ENCODE peak calls at places on chromosomes 4 and X, in ten cellular contexts. One of them, this sample, is unnamed.

GRCh38 chrX:39730671-39731389 is 366.9 kb downstream of the BCOR start:
- DNase-seq in stimulated activated naive CD4-positive, alpha-beta T cell: peak; percentile 18
- DNase-seq in activated CD8-positive, alpha-beta T cell treated with anti-CD3 and anti-CD28 coated beads for 36 hours: peak; percentile 70
- DNase-seq in neuronal stem cell: peak; percentile 21
- DNase-seq in epithelial cell of proximal tubule: no peak
- DNase-seq in HuH-7.5: peak; percentile 43
- DNase-seq in germinal center: peak; percentile 46
- DNase-seq in activated naive CD8-positive, alpha-beta T cell treated with anti-CD3 and anti-CD28 coated beads, Interleukin-2, amount 50 U/mL, for 24 hours: peak; percentile 59
- DNase-seq in AG08396: peak; percentile 82
- DNase-seq in iPS DF 6.9: peak; percentile 35
- DNase-seq in this sample: peak; percentile 86

GRCh38 chr4:128311659-128312392 is 24.2 kb upstream of the PGRMC2 start:
- DNase-seq in stimulated activated naive CD4-positive, alpha-beta T cell: no peak
- DNase-seq in activated CD8-positive, alpha-beta T cell treated with anti-CD3 and anti-CD28 coated beads for 36 hours: no peak
- DNase-seq in neuronal stem cell: no peak
- DNase-seq in epithelial cell of proximal tubule: no peak
- DNase-seq in HuH-7.5: no peak
- DNase-seq in germinal center: no peak
- DNase-seq in activated naive CD8-positive, alpha-beta T cell treated with anti-CD3 and anti-CD28 coated beads, Interleukin-2, amount 50 U/mL, for 24 hours: no peak
- DNase-seq in AG08396: no peak
- DNase-seq in iPS DF 6.9: no peak
- DNase-seq in this sample: no peak

GRCh38 chrX:74371823-74372222 is 49.5 kb upstream of the SLC16A2 start:
- DNase-seq in stimulated activated naive CD4-positive, alpha-beta T cell: no peak
- DNase-seq in activated CD8-positive, alpha-beta T cell treated with anti-CD3 and anti-CD28 coated beads for 36 hours: no peak
- DNase-seq in neuronal stem cell: no peak
- DNase-seq in epithelial cell of proximal tubule: no peak
- DNase-seq in HuH-7.5: no peak
- DNase-seq in germinal center: no peak
- DNase-seq in activated naive CD8-positive, alpha-beta T cell treated with anti-CD3 and anti-CD28 coated beads, Interleukin-2, amount 50 U/mL, for 24 hours: no peak
- DNase-seq in AG08396: no peak
- DNase-seq in iPS DF 6.9: no peak
- DNase-seq in this sample: no peak

GRCh38 chrX:49041683-49042529 is 1.3 kb downstream of the TFE3 start:
- DNase-seq in stimulated activated naive CD4-positive, alpha-beta T cell: no peak
- DNase-seq in activated CD8-positive, alpha-beta T cell treated with anti-CD3 and anti-CD28 coated beads for 36 hours: no peak
- DNase-seq in neuronal stem cell: no peak
- DNase-seq in epithelial cell of proximal tubule: no peak
- DNase-seq in HuH-7.5: no peak
- DNase-seq in germinal center: no peak
- DNase-seq in activated naive CD8-positive, alpha-beta T cell treated with anti-CD3 and anti-CD28 coated beads, Interleukin-2, amount 50 U/mL, for 24 hours: no peak
- DNase-seq in AG08396: no peak
- DNase-seq in iPS DF 6.9: no peak
- DNase-seq in this sample: peak; percentile 49

GRCh38 chr4:149972407-149972806 is 105.8 kb upstream of the DCLK2 start:
- DNase-seq in stimulated activated naive CD4-positive, alpha-beta T cell: no peak
- DNase-seq in activated CD8-positive, alpha-beta T cell treated with anti-CD3 and anti-CD28 coated beads for 36 hours: no peak
- DNase-seq in neuronal stem cell: no peak
- DNase-seq in epithelial cell of proximal tubule: no peak
- DNase-seq in HuH-7.5: no peak
- DNase-seq in germinal center: no peak
- DNase-seq in activated naive CD8-positive, alpha-beta T cell treated with anti-CD3 and anti-CD28 coated beads, Interleukin-2, amount 50 U/mL, for 24 hours: no peak
- DNase-seq in AG08396: no peak
- DNase-seq in iPS DF 6.9: no peak
- DNase-seq in this sample: no peak

GRCh38 chrX:20067709-20068315 is 48.9 kb downstream of the MAP7D2 start:
- DNase-seq in stimulated activated naive CD4-positive, alpha-beta T cell: no peak
- DNase-seq in activated CD8-positive, alpha-beta T cell treated with anti-CD3 and anti-CD28 coated beads for 36 hours: no peak
- DNase-seq in neuronal stem cell: peak; percentile 9
- DNase-seq in epithelial cell of proximal tubule: peak; percentile 54
- DNase-seq in HuH-7.5: no peak
- DNase-seq in germinal center: peak; percentile 3
- DNase-seq in activated naive CD8-positive, alpha-beta T cell treated with anti-CD3 and anti-CD28 coated beads, Interleukin-2, amount 50 U/mL, for 24 hours: no peak
- DNase-seq in AG08396: peak; percentile 81
- DNase-seq in iPS DF 6.9: no peak
- DNase-seq in this sample: peak; percentile 70

GRCh38 chrX:107574054-107574683 is 54.1 kb upstream of the PRPS1 start:
- DNase-seq in stimulated activated naive CD4-positive, alpha-beta T cell: no peak
- DNase-seq in activated CD8-positive, alpha-beta T cell treated with anti-CD3 and anti-CD28 coated beads for 36 hours: no peak
- DNase-seq in neuronal stem cell: no peak
- DNase-seq in epithelial cell of proximal tubule: no peak
- DNase-seq in HuH-7.5: no peak
- DNase-seq in germinal center: no peak
- DNase-seq in activated naive CD8-positive, alpha-beta T cell treated with anti-CD3 and anti-CD28 coated beads, Interleukin-2, amount 50 U/mL, for 24 hours: no peak
- DNase-seq in AG08396: no peak
- DNase-seq in iPS DF 6.9: no peak
- DNase-seq in this sample: no peak

GRCh38 chr4:23232987-23233386 is 540.2 kb downstream of the GBA3 start:
- DNase-seq in stimulated activated naive CD4-positive, alpha-beta T cell: no peak
- DNase-seq in activated CD8-positive, alpha-beta T cell treated with anti-CD3 and anti-CD28 coated beads for 36 hours: no peak
- DNase-seq in neuronal stem cell: no peak
- DNase-seq in epithelial cell of proximal tubule: no peak
- DNase-seq in HuH-7.5: no peak
- DNase-seq in germinal center: no peak
- DNase-seq in activated naive CD8-positive, alpha-beta T cell treated with anti-CD3 and anti-CD28 coated beads, Interleukin-2, amount 50 U/mL, for 24 hours: no peak
- DNase-seq in AG08396: no peak
- DNase-seq in iPS DF 6.9: no peak
- DNase-seq in this sample: no peak

GRCh38 chr4:6928067-6928466 is 18.4 kb downstream of the TBC1D14 start:
- DNase-seq in stimulated activated naive CD4-positive, alpha-beta T cell: no peak
- DNase-seq in activated CD8-positive, alpha-beta T cell treated with anti-CD3 and anti-CD28 coated beads for 36 hours: no peak
- DNase-seq in neuronal stem cell: no peak
- DNase-seq in epithelial cell of proximal tubule: no peak
- DNase-seq in HuH-7.5: no peak
- DNase-seq in germinal center: no peak
- DNase-seq in activated naive CD8-positive, alpha-beta T cell treated with anti-CD3 and anti-CD28 coated beads, Interleukin-2, amount 50 U/mL, for 24 hours: no peak
- DNase-seq in AG08396: no peak
- DNase-seq in iPS DF 6.9: no peak
- DNase-seq in this sample: no peak

GRCh38 chrX:48899078-48899410 is 1.3 kb downstream of the PQBP1 start:
- DNase-seq in stimulated activated naive CD4-positive, alpha-beta T cell: no peak
- DNase-seq in activated CD8-positive, alpha-beta T cell treated with anti-CD3 and anti-CD28 coated beads for 36 hours: no peak
- DNase-seq in neuronal stem cell: no peak
- DNase-seq in epithelial cell of proximal tubule: no peak
- DNase-seq in HuH-7.5: no peak
- DNase-seq in germinal center: no peak
- DNase-seq in activated naive CD8-positive, alpha-beta T cell treated with anti-CD3 and anti-CD28 coated beads, Interleukin-2, amount 50 U/mL, for 24 hours: no peak
- DNase-seq in AG08396: no peak
- DNase-seq in iPS DF 6.9: no peak
- DNase-seq in this sample: no peak

GRCh38 chrX:11040976-11041375 is 70.2 kb upstream of the HCCS start:
- DNase-seq in stimulated activated naive CD4-positive, alpha-beta T cell: no peak
- DNase-seq in activated CD8-positive, alpha-beta T cell treated with anti-CD3 and anti-CD28 coated beads for 36 hours: no peak
- DNase-seq in neuronal stem cell: no peak
- DNase-seq in epithelial cell of proximal tubule: no peak
- DNase-seq in HuH-7.5: no peak
- DNase-seq in germinal center: no peak
- DNase-seq in activated naive CD8-positive, alpha-beta T cell treated with anti-CD3 and anti-CD28 coated beads, Interleukin-2, amount 50 U/mL, for 24 hours: no peak
- DNase-seq in AG08396: no peak
- DNase-seq in iPS DF 6.9: no peak
- DNase-seq in this sample: no peak

GRCh38 chr4:183887351-183887750 is 17.8 kb upstream of the STOX2 start:
- DNase-seq in stimulated activated naive CD4-positive, alpha-beta T cell: no peak
- DNase-seq in activated CD8-positive, alpha-beta T cell treated with anti-CD3 and anti-CD28 coated beads for 36 hours: no peak
- DNase-seq in neuronal stem cell: no peak
- DNase-seq in epithelial cell of proximal tubule: no peak
- DNase-seq in HuH-7.5: no peak
- DNase-seq in germinal center: no peak
- DNase-seq in activated naive CD8-positive, alpha-beta T cell treated with anti-CD3 and anti-CD28 coated beads, Interleukin-2, amount 50 U/mL, for 24 hours: no peak
- DNase-seq in AG08396: no peak
- DNase-seq in iPS DF 6.9: no peak
- DNase-seq in this sample: no peak

GRCh38 chrX:96611619-96612362 is 72.9 kb upstream of the DIAPH2 start:
- DNase-seq in stimulated activated naive CD4-positive, alpha-beta T cell: no peak
- DNase-seq in activated CD8-positive, alpha-beta T cell treated with anti-CD3 and anti-CD28 coated beads for 36 hours: no peak
- DNase-seq in neuronal stem cell: no peak
- DNase-seq in epithelial cell of proximal tubule: no peak
- DNase-seq in HuH-7.5: no peak
- DNase-seq in germinal center: no peak
- DNase-seq in activated naive CD8-positive, alpha-beta T cell treated with anti-CD3 and anti-CD28 coated beads, Interleukin-2, amount 50 U/mL, for 24 hours: no peak
- DNase-seq in AG08396: peak; percentile 21
- DNase-seq in iPS DF 6.9: no peak
- DNase-seq in this sample: peak; percentile 9

GRCh38 chr4:7218686-7219085 is 26.3 kb downstream of the SORCS2 start:
- DNase-seq in stimulated activated naive CD4-positive, alpha-beta T cell: no peak
- DNase-seq in activated CD8-positive, alpha-beta T cell treated with anti-CD3 and anti-CD28 coated beads for 36 hours: no peak
- DNase-seq in neuronal stem cell: no peak
- DNase-seq in epithelial cell of proximal tubule: peak; percentile 45
- DNase-seq in HuH-7.5: no peak
- DNase-seq in germinal center: no peak
- DNase-seq in activated naive CD8-positive, alpha-beta T cell treated with anti-CD3 and anti-CD28 coated beads, Interleukin-2, amount 50 U/mL, for 24 hours: no peak
- DNase-seq in AG08396: no peak
- DNase-seq in iPS DF 6.9: no peak
- DNase-seq in this sample: no peak

GRCh38 chr4:146495277-146495676 is 26.5 kb downstream of the SLC10A7 start:
- DNase-seq in stimulated activated naive CD4-positive, alpha-beta T cell: no peak
- DNase-seq in activated CD8-positive, alpha-beta T cell treated with anti-CD3 and anti-CD28 coated beads for 36 hours: no peak
- DNase-seq in neuronal stem cell: no peak
- DNase-seq in epithelial cell of proximal tubule: no peak
- DNase-seq in HuH-7.5: no peak
- DNase-seq in germinal center: no peak
- DNase-seq in activated naive CD8-positive, alpha-beta T cell treated with anti-CD3 and anti-CD28 coated beads, Interleukin-2, amount 50 U/mL, for 24 hours: no peak
- DNase-seq in AG08396: no peak
- DNase-seq in iPS DF 6.9: no peak
- DNase-seq in this sample: no peak

GRCh38 chrX:118216488-118216887 is 99.9 kb upstream of the KLHL13 start:
- DNase-seq in stimulated activated naive CD4-positive, alpha-beta T cell: no peak
- DNase-seq in activated CD8-positive, alpha-beta T cell treated with anti-CD3 and anti-CD28 coated beads for 36 hours: no peak
- DNase-seq in neuronal stem cell: no peak
- DNase-seq in epithelial cell of proximal tubule: no peak
- DNase-seq in HuH-7.5: no peak
- DNase-seq in germinal center: no peak
- DNase-seq in activated naive CD8-positive, alpha-beta T cell treated with anti-CD3 and anti-CD28 coated beads, Interleukin-2, amount 50 U/mL, for 24 hours: no peak
- DNase-seq in AG08396: no peak
- DNase-seq in iPS DF 6.9: no peak
- DNase-seq in this sample: no peak

GRCh38 chr4:3031357-3032064 is 42.8 kb downstream of the HTT-AS start:
- DNase-seq in stimulated activated naive CD4-positive, alpha-beta T cell: no peak
- DNase-seq in activated CD8-positive, alpha-beta T cell treated with anti-CD3 and anti-CD28 coated beads for 36 hours: no peak
- DNase-seq in neuronal stem cell: no peak
- DNase-seq in epithelial cell of proximal tubule: no peak
- DNase-seq in HuH-7.5: no peak
- DNase-seq in germinal center: no peak
- DNase-seq in activated naive CD8-positive, alpha-beta T cell treated with anti-CD3 and anti-CD28 coated beads, Interleukin-2, amount 50 U/mL, for 24 hours: no peak
- DNase-seq in AG08396: no peak
- DNase-seq in iPS DF 6.9: no peak
- DNase-seq in this sample: peak; percentile 35

GRCh38 chr4:38673109-38673978 is 9.3 kb downstream of the KLF3 start:
- DNase-seq in stimulated activated naive CD4-positive, alpha-beta T cell: no peak
- DNase-seq in activated CD8-positive, alpha-beta T cell treated with anti-CD3 and anti-CD28 coated beads for 36 hours: no peak
- DNase-seq in neuronal stem cell: no peak
- DNase-seq in epithelial cell of proximal tubule: no peak
- DNase-seq in HuH-7.5: peak; percentile 36
- DNase-seq in germinal center: no peak
- DNase-seq in activated naive CD8-positive, alpha-beta T cell treated with anti-CD3 and anti-CD28 coated beads, Interleukin-2, amount 50 U/mL, for 24 hours: no peak
- DNase-seq in AG08396: peak; percentile 41
- DNase-seq in iPS DF 6.9: no peak
- DNase-seq in this sample: peak; percentile 50

GRCh38 chr4:178196751-178197150 is 754.5 kb upstream of the AGA start:
- DNase-seq in stimulated activated naive CD4-positive, alpha-beta T cell: no peak
- DNase-seq in activated CD8-positive, alpha-beta T cell treated with anti-CD3 and anti-CD28 coated beads for 36 hours: no peak
- DNase-seq in neuronal stem cell: no peak
- DNase-seq in epithelial cell of proximal tubule: no peak
- DNase-seq in HuH-7.5: no peak
- DNase-seq in germinal center: no peak
- DNase-seq in activated naive CD8-positive, alpha-beta T cell treated with anti-CD3 and anti-CD28 coated beads, Interleukin-2, amount 50 U/mL, for 24 hours: no peak
- DNase-seq in AG08396: no peak
- DNase-seq in iPS DF 6.9: no peak
- DNase-seq in this sample: no peak

GRCh38 chrX:148412006-148412405 is 88.4 kb upstream of the AFF2 start:
- DNase-seq in stimulated activated naive CD4-positive, alpha-beta T cell: no peak
- DNase-seq in activated CD8-positive, alpha-beta T cell treated with anti-CD3 and anti-CD28 coated beads for 36 hours: no peak
- DNase-seq in neuronal stem cell: no peak
- DNase-seq in epithelial cell of proximal tubule: no peak
- DNase-seq in HuH-7.5: no peak
- DNase-seq in germinal center: no peak
- DNase-seq in activated naive CD8-positive, alpha-beta T cell treated with anti-CD3 and anti-CD28 coated beads, Interleukin-2, amount 50 U/mL, for 24 hours: no peak
- DNase-seq in AG08396: no peak
- DNase-seq in iPS DF 6.9: no peak
- DNase-seq in this sample: no peak

GRCh38 chr4:112859456-112860184 is 189.8 kb upstream of the ANK2 start:
- DNase-seq in stimulated activated naive CD4-positive, alpha-beta T cell: no peak
- DNase-seq in activated CD8-positive, alpha-beta T cell treated with anti-CD3 and anti-CD28 coated beads for 36 hours: no peak
- DNase-seq in neuronal stem cell: no peak
- DNase-seq in epithelial cell of proximal tubule: no peak
- DNase-seq in HuH-7.5: no peak
- DNase-seq in germinal center: no peak
- DNase-seq in activated naive CD8-positive, alpha-beta T cell treated with anti-CD3 and anti-CD28 coated beads, Interleukin-2, amount 50 U/mL, for 24 hours: no peak
- DNase-seq in AG08396: no peak
- DNase-seq in iPS DF 6.9: no peak
- DNase-seq in this sample: no peak

GRCh38 chr4:142282870-142283431 is 563.1 kb downstream of the INPP4B start:
- DNase-seq in stimulated activated naive CD4-positive, alpha-beta T cell: peak; percentile 1
- DNase-seq in activated CD8-positive, alpha-beta T cell treated with anti-CD3 and anti-CD28 coated beads for 36 hours: peak; percentile 22
- DNase-seq in neuronal stem cell: peak; percentile 32
- DNase-seq in epithelial cell of proximal tubule: no peak
- DNase-seq in HuH-7.5: no peak
- DNase-seq in germinal center: no peak
- DNase-seq in activated naive CD8-positive, alpha-beta T cell treated with anti-CD3 and anti-CD28 coated beads, Interleukin-2, amount 50 U/mL, for 24 hours: no peak
- DNase-seq in AG08396: no peak
- DNase-seq in iPS DF 6.9: no peak
- DNase-seq in this sample: no peak

GRCh38 chr4:62814510-62815047 is 1594.7 kb downstream of the TECRL start:
- DNase-seq in stimulated activated naive CD4-positive, alpha-beta T cell: no peak
- DNase-seq in activated CD8-positive, alpha-beta T cell treated with anti-CD3 and anti-CD28 coated beads for 36 hours: no peak
- DNase-seq in neuronal stem cell: peak; percentile 14
- DNase-seq in epithelial cell of proximal tubule: no peak
- DNase-seq in HuH-7.5: no peak
- DNase-seq in germinal center: no peak
- DNase-seq in activated naive CD8-positive, alpha-beta T cell treated with anti-CD3 and anti-CD28 coated beads, Interleukin-2, amount 50 U/mL, for 24 hours: no peak
- DNase-seq in AG08396: no peak
- DNase-seq in iPS DF 6.9: no peak
- DNase-seq in this sample: no peak

GRCh38 chr4:174358410-174358809 is 74.7 kb downstream of the CEP44 start:
- DNase-seq in stimulated activated naive CD4-positive, alpha-beta T cell: no peak
- DNase-seq in activated CD8-positive, alpha-beta T cell treated with anti-CD3 and anti-CD28 coated beads for 36 hours: no peak
- DNase-seq in neuronal stem cell: no peak
- DNase-seq in epithelial cell of proximal tubule: no peak
- DNase-seq in HuH-7.5: no peak
- DNase-seq in germinal center: no peak
- DNase-seq in activated naive CD8-positive, alpha-beta T cell treated with anti-CD3 and anti-CD28 coated beads, Interleukin-2, amount 50 U/mL, for 24 hours: no peak
- DNase-seq in AG08396: no peak
- DNase-seq in iPS DF 6.9: no peak
- DNase-seq in this sample: no peak

GRCh38 chr4:122930877-122931276 is 8.5 kb upstream of the NUDT6 start:
- DNase-seq in stimulated activated naive CD4-positive, alpha-beta T cell: no peak
- DNase-seq in activated CD8-positive, alpha-beta T cell treated with anti-CD3 and anti-CD28 coated beads for 36 hours: no peak
- DNase-seq in neuronal stem cell: no peak
- DNase-seq in epithelial cell of proximal tubule: no peak
- DNase-seq in HuH-7.5: no peak
- DNase-seq in germinal center: peak; percentile 2
- DNase-seq in activated naive CD8-positive, alpha-beta T cell treated with anti-CD3 and anti-CD28 coated beads, Interleukin-2, amount 50 U/mL, for 24 hours: no peak
- DNase-seq in AG08396: peak; percentile 9
- DNase-seq in iPS DF 6.9: no peak
- DNase-seq in this sample: peak; percentile 12

GRCh38 chr4:147194604-147195003 is 248.9 kb upstream of the TTC29 start:
- DNase-seq in stimulated activated naive CD4-positive, alpha-beta T cell: no peak
- DNase-seq in activated CD8-positive, alpha-beta T cell treated with anti-CD3 and anti-CD28 coated beads for 36 hours: no peak
- DNase-seq in neuronal stem cell: no peak
- DNase-seq in epithelial cell of proximal tubule: no peak
- DNase-seq in HuH-7.5: no peak
- DNase-seq in germinal center: no peak
- DNase-seq in activated naive CD8-positive, alpha-beta T cell treated with anti-CD3 and anti-CD28 coated beads, Interleukin-2, amount 50 U/mL, for 24 hours: no peak
- DNase-seq in AG08396: no peak
- DNase-seq in iPS DF 6.9: no peak
- DNase-seq in this sample: no peak

GRCh38 chr4:67883902-67884301 is at the start of gene TMPRSS11D:
- DNase-seq in stimulated activated naive CD4-positive, alpha-beta T cell: no peak
- DNase-seq in activated CD8-positive, alpha-beta T cell treated with anti-CD3 and anti-CD28 coated beads for 36 hours: no peak
- DNase-seq in neuronal stem cell: no peak
- DNase-seq in epithelial cell of proximal tubule: no peak
- DNase-seq in HuH-7.5: no peak
- DNase-seq in germinal center: no peak
- DNase-seq in activated naive CD8-positive, alpha-beta T cell treated with anti-CD3 and anti-CD28 coated beads, Interleukin-2, amount 50 U/mL, for 24 hours: no peak
- DNase-seq in AG08396: no peak
- DNase-seq in iPS DF 6.9: no peak
- DNase-seq in this sample: no peak

GRCh38 chr4:109729155-109729562 is 711 bp downstream of the PLA2G12A start:
- DNase-seq in stimulated activated naive CD4-positive, alpha-beta T cell: no peak
- DNase-seq in activated CD8-positive, alpha-beta T cell treated with anti-CD3 and anti-CD28 coated beads for 36 hours: peak; percentile 52
- DNase-seq in neuronal stem cell: no peak
- DNase-seq in epithelial cell of proximal tubule: no peak
- DNase-seq in HuH-7.5: no peak
- DNase-seq in germinal center: peak; percentile 28
- DNase-seq in activated naive CD8-positive, alpha-beta T cell treated with anti-CD3 and anti-CD28 coated beads, Interleukin-2, amount 50 U/mL, for 24 hours: no peak
- DNase-seq in AG08396: no peak
- DNase-seq in iPS DF 6.9: no peak
- DNase-seq in this sample: peak; percentile 6

This sample was measured in hepatic stellate cell.